ENCODE peak calls at places on chromosomes 7 and 10, in ten cellular contexts. I is pancreas; R is fibroblast of lung; Y is ovary; E is aorta; N is naive thymus-derived CD4-positive, alpha-beta T cell; G is tibial artery; C is astrocyte; F is BJ; Q is cardiac muscle cell. O is an unnamed sample.

GRCh38 chr10:108090476-108091215 is 926.1 kb upstream of the SORCS1 start:
- DNase-seq in I (no peak), R (no peak), Y (no peak), E (peak; percentile 50), N (no peak), G (no peak), C (no peak), F (no peak), Q (no peak), O (no peak)

GRCh38 chr10:13674645-13675588 is 88.2 kb downstream of the PRPF18 start:
- DNase-seq in I (no peak), R (no peak), Y (no peak), E (no peak), N (no peak), G (no peak), C (no peak), F (no peak), Q (no peak), O (no peak)

GRCh38 chr10:35641430-35642015 is 573 bp downstream of the FZD8 start:
- DNase-seq in I (no peak), R (peak; percentile 46), Y (no peak), E (no peak), N (no peak), G (no peak), C (peak; percentile 29), F (no peak), Q (peak; percentile 69), O (peak; percentile 73)

GRCh38 chr10:6399241-6399701 is 180.8 kb downstream of the PRKCQ start:
- DNase-seq in I (no peak), R (peak; percentile 57), Y (no peak), E (no peak), N (no peak), G (no peak), C (peak; percentile 39), F (no peak), Q (peak; percentile 32), O (no peak)

GRCh38 chr7:78218051-78218450 is 419.5 kb downstream of the PHTF2 start:
- DNase-seq in I (no peak), R (peak; percentile 19), Y (no peak), E (no peak), N (no peak), G (no peak), C (no peak), F (no peak), Q (no peak), O (no peak)

GRCh38 chr10:44425466-44425865 is 40.6 kb upstream of the CXCL12 start:
- DNase-seq in I (no peak), R (no peak), Y (no peak), E (no peak), N (no peak), G (no peak), C (no peak), F (no peak), Q (no peak), O (no peak)

GRCh38 chr7:24829787-24830186 is 72.5 kb upstream of the GSDME start:
- DNase-seq in I (no peak), R (peak; percentile 23), Y (no peak), E (no peak), N (no peak), G (no peak), C (no peak), F (no peak), Q (no peak), O (no peak)

GRCh38 chr10:30037620-30038336 is 21.6 kb downstream of the JCAD start:
- DNase-seq in I (no peak), R (no peak), Y (no peak), E (no peak), N (no peak), G (no peak), C (no peak), F (no peak), Q (peak; percentile 49), O (no peak)

GRCh38 chr10:131094406-131095108 is 217.0 kb downstream of the TCERG1L start:
- DNase-seq in I (no peak), R (no peak), Y (peak; percentile 85), E (no peak), N (no peak), G (no peak), C (no peak), F (no peak), Q (no peak), O (no peak)

GRCh38 chr7:29359480-29360093 is 165.0 kb downstream of the CHN2 start:
- DNase-seq in I (no peak), R (no peak), Y (no peak), E (no peak), N (no peak), G (no peak), C (no peak), F (no peak), Q (no peak), O (no peak)

GRCh38 chr7:122595885-122596284 is 103.0 kb downstream of the RNF133 start:
- DNase-seq in I (peak; percentile 22), R (no peak), Y (no peak), E (no peak), N (no peak), G (no peak), C (no peak), F (no peak), Q (no peak), O (no peak)

GRCh38 chr7:90006988-90007387 is 147.3 kb upstream of the STEAP1 start:
- DNase-seq in I (no peak), R (no peak), Y (no peak), E (no peak), N (no peak), G (no peak), C (no peak), F (no peak), Q (no peak), O (no peak)

GRCh38 chr7:21175714-21176113 is 252.2 kb upstream of the SP4 start:
- DNase-seq in I (no peak), R (no peak), Y (no peak), E (no peak), N (no peak), G (no peak), C (no peak), F (no peak), Q (no peak), O (no peak)

GRCh38 chr7:12633589-12633988 is 53.8 kb upstream of the ARL4A start:
- DNase-seq in I (no peak), R (no peak), Y (no peak), E (no peak), N (no peak), G (no peak), C (no peak), F (no peak), Q (no peak), O (no peak)

GRCh38 chr7:45107356-45107755 is 4.1 kb downstream of the TBRG4 start:
- DNase-seq in I (no peak), R (no peak), Y (peak; percentile 4), E (no peak), N (no peak), G (peak; percentile 31), C (no peak), F (no peak), Q (no peak), O (no peak)
- H3K36me3 ChIP-seq in I (peaks cover 68% of the 10 kb centered on the region), R (peaks cover 30% of the 10 kb centered on the region), Y (no peaks in the 10 kb centered on the region), E (peaks cover 6% of the 10 kb centered on the region), N (peaks cover 58% of the 10 kb centered on the region), G (peaks cover 64% of the 10 kb centered on the region), C (peaks cover 48% of the 10 kb centered on the region), F (peaks cover 55% of the 10 kb centered on the region), Q (peaks cover 56% of the 10 kb centered on the region), O (peaks cover 68% of the 10 kb centered on the region)

DNA sequence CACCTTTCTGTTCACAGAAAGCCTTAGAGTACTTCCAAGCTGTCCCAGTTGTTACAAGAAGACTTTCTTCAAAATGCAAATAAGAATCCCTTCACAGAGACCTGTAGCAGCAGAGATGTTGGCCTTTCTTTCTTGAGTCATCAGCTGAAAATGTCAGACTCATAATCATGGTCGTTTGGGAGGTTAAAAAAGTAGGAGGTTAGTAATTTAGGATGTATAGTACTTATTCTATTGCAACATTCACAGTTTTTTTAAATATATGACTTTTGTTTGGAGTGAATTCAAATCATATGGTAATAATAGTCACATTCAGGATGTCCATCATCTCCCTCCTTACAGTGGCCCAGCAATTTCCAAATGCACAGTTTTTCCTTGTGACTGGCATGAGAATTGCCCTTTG is 223.9 kb upstream of the GLI3 start:
- DNase-seq in I (no peak), R (no peak), Y (no peak), E (no peak), N (no peak), G (no peak), C (no peak), F (no peak), Q (no peak), O (no peak)
- H3K27me3 ChIP-seq in I (no peaks in the 10 kb centered on the region), R (peaks cover 2% of the 10 kb centered on the region), Y (no peaks in the 10 kb centered on the region), E (no peaks in the 10 kb centered on the region), N (no peaks in the 10 kb centered on the region), G (no peaks in the 10 kb centered on the region), C (no peaks in the 10 kb centered on the region), F (peaks cover 3% of the 10 kb centered on the region), Q (no peaks in the 10 kb centered on the region), O (no peaks in the 10 kb centered on the region)

GRCh38 chr10:78028438-78029293 is 649 bp downstream of the POLR3A start:
- DNase-seq in I (no peak), R (peak; percentile 66), Y (no peak), E (peak; percentile 62), N (no peak), G (no peak), C (peak; percentile 56), F (no peak), Q (peak; percentile 74), O (no peak)

GRCh38 chr10:78021201-78021600 is 8.1 kb downstream of the POLR3A start:
- DNase-seq in I (no peak), R (no peak), Y (no peak), E (no peak), N (no peak), G (no peak), C (no peak), F (no peak), Q (no peak), O (no peak)

GRCh38 chr10:78025685-78026364 is 3.5 kb downstream of the POLR3A start:
- DNase-seq in I (no peak), R (peak; percentile 72), Y (no peak), E (no peak), N (no peak), G (no peak), C (peak; percentile 59), F (no peak), Q (no peak), O (no peak)

GRCh38 chr10:78029294-78030226 is at the start of gene POLR3A:
- DNase-seq in I (peak; percentile 96), R (peak; percentile 99), Y (peak; percentile 95), E (peak; percentile 98), N (peak; percentile 90), G (peak; percentile 98), C (peak; percentile 99), F (peak; percentile 81), Q (peak; percentile 95), O (peak; percentile 91)

DNA sequence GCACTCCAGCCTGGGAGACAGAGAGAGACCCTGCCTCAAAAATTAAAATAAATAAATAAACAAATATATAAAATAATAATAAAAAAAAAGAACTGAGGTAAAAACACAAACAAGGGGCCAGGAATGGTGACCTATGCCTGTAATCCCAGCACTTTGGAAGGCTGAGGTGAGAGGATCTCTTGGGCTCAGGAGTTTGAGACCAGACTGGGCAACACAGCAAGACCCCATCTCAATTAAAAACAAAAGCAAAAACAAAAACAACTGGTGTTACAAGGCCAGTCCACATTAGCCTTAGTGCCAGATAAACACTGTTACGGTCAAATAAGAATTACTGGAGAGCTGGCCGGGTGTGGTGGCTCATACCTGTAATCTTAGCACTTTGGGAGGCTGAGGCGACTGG is 5.6 kb downstream of the POLR3A start:
- DNase-seq in I (no peak), R (no peak), Y (no peak), E (no peak), N (no peak), G (no peak), C (no peak), F (no peak), Q (no peak), O (no peak)
- H3K36me3 ChIP-seq in I (peaks cover 71% of the 10 kb centered on the region), R (peaks cover 23% of the 10 kb centered on the region), Y (no peaks in the 10 kb centered on the region), E (peaks cover 6% of the 10 kb centered on the region), N (peaks cover 14% of the 10 kb centered on the region), G (peaks cover 73% of the 10 kb centered on the region), C (peaks cover 56% of the 10 kb centered on the region), F (peaks cover 23% of the 10 kb centered on the region), Q (peaks cover 63% of the 10 kb centered on the region), O (peaks cover 56% of the 10 kb centered on the region)

GRCh38 chr7:139853576-139854511 is 24.8 kb downstream of the TBXAS1 start:
- DNase-seq in I (no peak), R (peak; percentile 54), Y (no peak), E (no peak), N (no peak), G (peak; percentile 84), C (peak; percentile 53), F (no peak), Q (no peak), O (no peak)
- H3K27me3 ChIP-seq in I (no peaks in the 10 kb centered on the region), R (peaks cover 2% of the 10 kb centered on the region), Y (no peaks in the 10 kb centered on the region), E (no peaks in the 10 kb centered on the region), N (no peaks in the 10 kb centered on the region), G (no peaks in the 10 kb centered on the region), C (no peaks in the 10 kb centered on the region), F (peaks cover 2% of the 10 kb centered on the region), Q (no peaks in the 10 kb centered on the region), O (no peaks in the 10 kb centered on the region)